ENCODE peak calls at places on chromosomes 16 and 17, in ten cellular contexts. Z, E, A, R, S, I, P, O, Y and L are unnamed samples.
A peak's percentile ranks its signal among the peaks of the same experiment; 100 is the strongest.

GRCh38 chr17:73396429-73397277 is 84.9 kb upstream of the CDC42EP4 start:
- DNase-seq in Z (no peak), E (no peak), A (no peak), R (no peak), S (no peak), I (no peak), P (no peak), O (no peak), Y (no peak), L (no peak)

GRCh38 chr16:85316944-85317343 is 204.7 kb upstream of the CIBAR2 start:
- DNase-seq in Z (no peak), E (no peak), A (no peak), R (no peak), S (no peak), I (no peak), P (no peak), O (no peak), Y (no peak), L (no peak)

GRCh38 chr17:48558057-48558456 is 13.1 kb upstream of the HOXB2 start:
- DNase-seq in Z (no peak), E (no peak), A (no peak), R (no peak), S (no peak), I (no peak), P (peak; percentile 33), O (no peak), Y (no peak), L (no peak)

GRCh38 chr17:49880291-49881053 is 32.6 kb upstream of the TAC4 start:
- DNase-seq in Z (no peak), E (peak; percentile 46), A (peak; percentile 62), R (peak; percentile 61), S (no peak), I (peak; percentile 96), P (peak; percentile 91), O (peak; percentile 60), Y (peak; percentile 9), L (peak; percentile 22)

GRCh38 chr17:17704931-17705330 is 23.7 kb downstream of the RAI1 start:
- DNase-seq in Z (no peak), E (no peak), A (no peak), R (no peak), S (no peak), I (no peak), P (no peak), O (no peak), Y (no peak), L (no peak)

GRCh38 chr16:11310997-11311561 is 29.9 kb upstream of the PRM1 start:
- DNase-seq in Z (no peak), E (no peak), A (no peak), R (peak; percentile 22), S (no peak), I (no peak), P (no peak), O (no peak), Y (no peak), L (no peak)

GRCh38 chr16:19555938-19556778 is 655 bp downstream of the VPS35L start:
- DNase-seq in Z (no peak), E (no peak), A (no peak), R (no peak), S (no peak), I (peak; percentile 64), P (no peak), O (no peak), Y (no peak), L (no peak)

GRCh38 chr17:59675231-59675630 is 32.0 kb downstream of the PTRH2 start:
- DNase-seq in Z (no peak), E (no peak), A (no peak), R (no peak), S (no peak), I (no peak), P (no peak), O (no peak), Y (no peak), L (no peak)

GRCh38 chr16:30476991-30477390 is 4.4 kb downstream of the ITGAL start:
- DNase-seq in Z (no peak), E (no peak), A (no peak), R (no peak), S (no peak), I (no peak), P (no peak), O (no peak), Y (no peak), L (no peak)

GRCh38 chr16:85819245-85819644 is 19.8 kb downstream of the COX4I1 start:
- DNase-seq in Z (no peak), E (peak; percentile 69), A (peak; percentile 69), R (peak; percentile 71), S (no peak), I (peak; percentile 85), P (peak; percentile 88), O (peak; percentile 23), Y (peak; percentile 51), L (no peak)

GRCh38 chr17:49566668-49567071 is 9.0 kb upstream of the NXPH3 start:
- DNase-seq in Z (no peak), E (no peak), A (no peak), R (no peak), S (no peak), I (no peak), P (peak; percentile 39), O (peak; percentile 39), Y (no peak), L (no peak)

GRCh38 chr16:55495616-55496289 is 13.1 kb upstream of the LPCAT2 start:
- DNase-seq in Z (no peak), E (peak; percentile 62), A (no peak), R (no peak), S (no peak), I (no peak), P (no peak), O (no peak), Y (peak; percentile 94), L (no peak)

GRCh38 chr17:65184235-65184959 is 47.2 kb downstream of the RGS9 start:
- DNase-seq in Z (no peak), E (no peak), A (no peak), R (no peak), S (no peak), I (no peak), P (no peak), O (no peak), Y (no peak), L (no peak)